ENCODE peak calls at places on chromosomes 16 and 17, in seven cellular contexts. One of them, this sample, is unnamed.
A peak's percentile ranks its signal among the peaks of the same experiment; 100 is the strongest.

GRCh38 chr16:2952679-2953078 is 11.4 kb upstream of the KREMEN2 start:
- DNase-seq in neuronal stem cell: no peak
- DNase-seq in GM19239: no peak
- DNase-seq in cardiac fibroblast: no peak
- DNase-seq in NCI-H1092: peak; percentile 48
- DNase-seq in AG20443: no peak
- DNase-seq in upper lobe of right lung: no peak
- DNase-seq in this sample: no peak

GRCh38 chr16:28011223-28011622 is 52.3 kb downstream of the GSG1L start:
- DNase-seq in AG20443: no peak
- DNase-seq in neuronal stem cell: no peak
- DNase-seq in NCI-H1092: no peak
- DNase-seq in cardiac fibroblast: no peak
- DNase-seq in GM19239: no peak
- DNase-seq in upper lobe of right lung: no peak
- DNase-seq in this sample: no peak

GRCh38 chr16:898216-898615 is 72.6 kb downstream of the LMF1 start:
- DNase-seq in AG20443: no peak
- DNase-seq in NCI-H1092: no peak
- DNase-seq in neuronal stem cell: no peak
- DNase-seq in cardiac fibroblast: no peak
- DNase-seq in upper lobe of right lung: no peak
- DNase-seq in GM19239: no peak
- DNase-seq in this sample: no peak

GRCh38 chr17:14741516-14741915 is 440.6 kb downstream of the HS3ST3B1 start:
- DNase-seq in neuronal stem cell: no peak
- DNase-seq in AG20443: no peak
- DNase-seq in cardiac fibroblast: peak; percentile 26
- DNase-seq in upper lobe of right lung: no peak
- DNase-seq in GM19239: no peak
- DNase-seq in NCI-H1092: no peak
- DNase-seq in this sample: no peak

GRCh38 chr16:29702307-29702706 is 23.3 kb downstream of the QPRT start:
- DNase-seq in GM19239: no peak
- DNase-seq in NCI-H1092: no peak
- DNase-seq in cardiac fibroblast: no peak
- DNase-seq in upper lobe of right lung: no peak
- DNase-seq in neuronal stem cell: no peak
- DNase-seq in AG20443: no peak
- DNase-seq in this sample: no peak

GRCh38 chr16:87297918-87298631 is 19.1 kb downstream of the C16orf95 start:
- DNase-seq in NCI-H1092: peak; percentile 20
- DNase-seq in GM19239: peak; percentile 50
- DNase-seq in upper lobe of right lung: no peak
- DNase-seq in cardiac fibroblast: peak; percentile 26
- DNase-seq in neuronal stem cell: peak; percentile 63
- DNase-seq in AG20443: peak; percentile 72
- DNase-seq in this sample: no peak

GRCh38 chr16:53704445-53704813 is 473 bp downstream of the FTO start:
- DNase-seq in GM19239: no peak
- DNase-seq in NCI-H1092: no peak
- DNase-seq in upper lobe of right lung: no peak
- DNase-seq in neuronal stem cell: no peak
- DNase-seq in AG20443: no peak
- DNase-seq in cardiac fibroblast: no peak
- DNase-seq in this sample: no peak

GRCh38 chr17:76515291-76515949 is 14.2 kb upstream of the RHBDF2 start:
- DNase-seq in AG20443: peak; percentile 95
- DNase-seq in GM19239: no peak
- DNase-seq in neuronal stem cell: no peak
- DNase-seq in NCI-H1092: no peak
- DNase-seq in cardiac fibroblast: peak; percentile 96
- DNase-seq in upper lobe of right lung: peak; percentile 84
- DNase-seq in this sample: peak; percentile 72

GRCh38 chr17:18156171-18156975 is 27.3 kb upstream of the ALKBH5 start:
- DNase-seq in NCI-H1092: no peak
- DNase-seq in neuronal stem cell: no peak
- DNase-seq in AG20443: no peak
- DNase-seq in cardiac fibroblast: no peak
- DNase-seq in GM19239: no peak
- DNase-seq in upper lobe of right lung: no peak
- DNase-seq in this sample: no peak

GRCh38 chr17:65388911-65389310 is 172.5 kb downstream of the AXIN2 start:
- DNase-seq in GM19239: no peak
- DNase-seq in NCI-H1092: no peak
- DNase-seq in neuronal stem cell: no peak
- DNase-seq in AG20443: peak; percentile 38
- DNase-seq in upper lobe of right lung: no peak
- DNase-seq in cardiac fibroblast: peak; percentile 15
- DNase-seq in this sample: no peak

GRCh38 chr16:85205747-85206471 is 93.6 kb upstream of the CIBAR2 start:
- DNase-seq in GM19239: no peak
- DNase-seq in upper lobe of right lung: no peak
- DNase-seq in AG20443: no peak
- DNase-seq in neuronal stem cell: no peak
- DNase-seq in cardiac fibroblast: peak; percentile 66
- DNase-seq in NCI-H1092: peak; percentile 76
- DNase-seq in this sample: no peak

GRCh38 chr16:10558305-10558704 is 22.1 kb downstream of the EMP2 start:
- DNase-seq in GM19239: no peak
- DNase-seq in upper lobe of right lung: no peak
- DNase-seq in cardiac fibroblast: no peak
- DNase-seq in neuronal stem cell: no peak
- DNase-seq in AG20443: no peak
- DNase-seq in NCI-H1092: no peak
- DNase-seq in this sample: no peak

GRCh38 chr16:87192418-87193073 is 124.6 kb downstream of the C16orf95 start:
- DNase-seq in NCI-H1092: no peak
- DNase-seq in cardiac fibroblast: no peak
- DNase-seq in GM19239: no peak
- DNase-seq in neuronal stem cell: no peak
- DNase-seq in AG20443: no peak
- DNase-seq in upper lobe of right lung: no peak
- DNase-seq in this sample: no peak

GRCh38 chr17:16986391-16986790 is 14.5 kb upstream of the TNFRSF13B start:
- DNase-seq in GM19239: no peak
- DNase-seq in AG20443: no peak
- DNase-seq in neuronal stem cell: no peak
- DNase-seq in upper lobe of right lung: no peak
- DNase-seq in cardiac fibroblast: no peak
- DNase-seq in NCI-H1092: no peak
- DNase-seq in this sample: no peak